ENCODE peak calls at places on chromosomes 12 and 14, in nine cellular contexts. C is transverse colon; W is tibial nerve; Y is PC-3; M is CD8-positive, alpha-beta memory T cell; A is H9; N is heart left ventricle; T is breast epithelium; K is CD8-positive, alpha-beta T cell. R is an unnamed sample. For H3K27me3, the result is how much of the 10 kb centered on the place peaks cover.

GRCh38 chr14:102554835-102555819 is 37.3 kb upstream of the RCOR1 start:
- DNase-seq in C (peak), W (peak), Y (no peak), M (peak), A (peak), N (peak), T (no peak), K (peak), R (no peak)

GRCh38 chr12:6850796-6851152 is 312 bp downstream of the CDCA3 start:
- DNase-seq in C (no peak), W (no peak), Y (no peak), M (no peak), A (no peak), N (no peak), T (no peak), K (no peak), R (peak)

GRCh38 chr14:87508333-87508732 is 484.6 kb downstream of the GALC start:
- DNase-seq in C (no peak), W (no peak), Y (peak), M (no peak), A (no peak), N (no peak), T (no peak), K (no peak), R (no peak)

GRCh38 chr12:45290218-45290609 is 74.3 kb downstream of the ANO6 start:
- DNase-seq in C (no peak), W (no peak), Y (peak), M (no peak), A (no peak), N (no peak), T (no peak), K (no peak), R (peak)

GRCh38 chr12:32148372-32148771 is 41.7 kb downstream of the BICD1 start:
- DNase-seq in C (no peak), W (no peak), Y (peak), M (no peak), A (no peak), N (no peak), T (no peak), K (no peak), R (no peak)

GRCh38 chr12:63844391-63845341 is at the start of gene SRGAP1:
- DNase-seq in C (peak), W (peak), Y (peak), M (peak), A (peak), N (peak), T (peak), K (no peak), R (peak)

GRCh38 chr14:75417674-75418073 is 10.1 kb upstream of the JDP2 start:
- DNase-seq in C (no peak), W (no peak), Y (no peak), M (no peak), A (no peak), N (no peak), T (no peak), K (no peak), R (no peak)

GRCh38 chr12:130214686-130215370 is 52.6 kb downstream of the FZD10 start:
- DNase-seq in C (no peak), W (no peak), Y (no peak), M (no peak), A (no peak), N (no peak), T (no peak), K (no peak), R (no peak)

GRCh38 chr14:69268763-69269162 is 8.8 kb downstream of the GALNT16 start:
- DNase-seq in C (no peak), W (no peak), Y (peak), M (no peak), A (no peak), N (no peak), T (no peak), K (no peak), R (no peak)

GRCh38 chr12:116982721-116983502 is 72.2 kb downstream of the FBXW8 start:
- DNase-seq in C (no peak), W (no peak), Y (no peak), M (no peak), A (no peak), N (no peak), T (no peak), K (no peak), R (no peak)

GRCh38 chr12:86838709-86839108 is 582.5 kb upstream of the MGAT4C start:
- DNase-seq in C (no peak), W (no peak), Y (no peak), M (no peak), A (peak), N (no peak), T (no peak), K (no peak), R (no peak)

GRCh38 chr12:47950856-47951468 is 12.4 kb upstream of the TMEM106C start:
- DNase-seq in C (no peak), W (no peak), Y (peak), M (no peak), A (no peak), N (no peak), T (no peak), K (no peak), R (peak)

GRCh38 chr14:26323781-26324363 is 274.0 kb downstream of the NOVA1 start:
- DNase-seq in C (no peak), W (no peak), Y (no peak), M (no peak), A (no peak), N (no peak), T (no peak), K (no peak), R (no peak)

GRCh38 chr12:13179159-13180074 is 17.1 kb upstream of the EMP1 start:
- DNase-seq in C (peak), W (no peak), Y (peak), M (peak), A (peak), N (no peak), T (no peak), K (peak), R (no peak)

GRCh38 chr14:59207506-59207933 is 19.1 kb downstream of the DAAM1 start:
- DNase-seq in C (no peak), W (no peak), Y (no peak), M (no peak), A (no peak), N (no peak), T (no peak), K (no peak), R (no peak)

GRCh38 chr14:61456720-61457119 is 135.3 kb downstream of the PRKCH start:
- DNase-seq in C (peak), W (peak), Y (peak), M (peak), A (peak), N (peak), T (peak), K (peak), R (peak)

GRCh38 chr12:30823140-30823669 is 68.5 kb upstream of the CAPRIN2 start:
- DNase-seq in C (peak), W (no peak), Y (no peak), M (peak), A (no peak), N (peak), T (peak), K (no peak), R (no peak)

GRCh38 chr12:62919827-62920226 is 15.1 kb downstream of the PPM1H start:
- DNase-seq in C (no peak), W (no peak), Y (peak), M (no peak), A (no peak), N (no peak), T (no peak), K (no peak), R (no peak)

GRCh38 chr12:106719879-106720278 is 54.6 kb upstream of the RIC8B start:
- DNase-seq in C (no peak), W (no peak), Y (no peak), M (no peak), A (no peak), N (no peak), T (no peak), K (no peak), R (no peak)

GRCh38 chr12:62537544-62537943 is 70.9 kb downstream of the MON2 start:
- DNase-seq in C (no peak), W (no peak), Y (peak), M (no peak), A (no peak), N (peak), T (no peak), K (no peak), R (no peak)

GRCh38 chr14:68377459-68377858 is 415.4 kb downstream of the ZFP36L1 start:
- DNase-seq in C (peak), W (peak), Y (no peak), M (no peak), A (no peak), N (peak), T (no peak), K (no peak), R (peak)

GRCh38 chr12:129393357-129393937 is 510.4 kb downstream of the TMEM132D start:
- DNase-seq in C (no peak), W (no peak), Y (no peak), M (no peak), A (no peak), N (no peak), T (no peak), K (no peak), R (no peak)

GRCh38 chr14:60720962-60721330 is 3.2 kb downstream of the SIX4 start:
- DNase-seq in C (no peak), W (no peak), Y (no peak), M (no peak), A (no peak), N (no peak), T (no peak), K (no peak), R (no peak)

GRCh38 chr12:95022477-95022876 is 19.0 kb upstream of the NDUFA12 start:
- DNase-seq in C (no peak), W (no peak), Y (no peak), M (no peak), A (no peak), N (no peak), T (no peak), K (no peak), R (no peak)

GRCh38 chr14:31439554-31439953 is 17.8 kb downstream of the DTD2 start:
- DNase-seq in C (no peak), W (no peak), Y (no peak), M (no peak), A (no peak), N (no peak), T (no peak), K (no peak), R (no peak)

GRCh38 chr14:31970744-31971143 is 106.4 kb upstream of the ARHGAP5 start:
- DNase-seq in C (no peak), W (no peak), Y (no peak), M (no peak), A (no peak), N (no peak), T (no peak), K (no peak), R (no peak)

GRCh38 chr14:76125506-76125905 is 26.2 kb upstream of the GPATCH2L start:
- DNase-seq in C (no peak), W (no peak), Y (no peak), M (no peak), A (no peak), N (no peak), T (no peak), K (no peak), R (no peak)

GRCh38 chr12:122947352-122947792 is 18.9 kb downstream of the ABCB9 start:
- DNase-seq in C (peak), W (no peak), Y (no peak), M (no peak), A (no peak), N (peak), T (peak), K (no peak), R (no peak)

GRCh38 chr14:53915364-53916014 is 41.1 kb downstream of the BMP4 start:
- DNase-seq in C (no peak), W (no peak), Y (no peak), M (no peak), A (no peak), N (no peak), T (no peak), K (no peak), R (no peak)

GRCh38 chr12:52524241-52524897 is 4.2 kb upstream of the KRT5 start:
- DNase-seq in C (no peak), W (no peak), Y (no peak), M (no peak), A (no peak), N (no peak), T (no peak), K (no peak), R (no peak)

GRCh38 chr12:74646831-74647230 is 109.2 kb downstream of the ATXN7L3B start:
- DNase-seq in C (no peak), W (no peak), Y (peak), M (no peak), A (no peak), N (no peak), T (no peak), K (no peak), R (peak)

GRCh38 chr14:105883066-105884005 is 357.0 kb downstream of the TMEM121 start:
- DNase-seq in C (peak), W (no peak), Y (no peak), M (peak), A (no peak), N (peak), T (peak), K (no peak), R (no peak)

GRCh38 chr14:52802597-52802996 is 11.2 kb upstream of the GNPNAT1 start:
- DNase-seq in C (no peak), W (no peak), Y (peak), M (no peak), A (no peak), N (no peak), T (no peak), K (no peak), R (no peak)

GRCh38 chr12:106841471-106842302 is 67.2 kb downstream of the RIC8B start:
- DNase-seq in C (peak), W (peak), Y (peak), M (no peak), A (no peak), N (no peak), T (no peak), K (peak), R (peak)

GRCh38 chr14:80095623-80096022 is 115.7 kb downstream of the DIO2 start:
- DNase-seq in C (no peak), W (no peak), Y (peak), M (no peak), A (no peak), N (no peak), T (no peak), K (no peak), R (peak)

GRCh38 chr12:90235642-90236041 is 527.0 kb upstream of the ATP2B1 start:
- DNase-seq in C (no peak), W (no peak), Y (peak), M (no peak), A (no peak), N (no peak), T (no peak), K (no peak), R (no peak)

GRCh38 chr14:104343690-104344640 is 205.6 kb downstream of the KIF26A start:
- DNase-seq in C (no peak), W (no peak), Y (no peak), M (no peak), A (peak), N (no peak), T (peak), K (no peak), R (no peak)
- H3K27me3 ChIP-seq in C (under half), W (under half), Y (under half), M (under half), A (under half), N (under half), T (half or more), K (under half), R (under half)

DNA sequence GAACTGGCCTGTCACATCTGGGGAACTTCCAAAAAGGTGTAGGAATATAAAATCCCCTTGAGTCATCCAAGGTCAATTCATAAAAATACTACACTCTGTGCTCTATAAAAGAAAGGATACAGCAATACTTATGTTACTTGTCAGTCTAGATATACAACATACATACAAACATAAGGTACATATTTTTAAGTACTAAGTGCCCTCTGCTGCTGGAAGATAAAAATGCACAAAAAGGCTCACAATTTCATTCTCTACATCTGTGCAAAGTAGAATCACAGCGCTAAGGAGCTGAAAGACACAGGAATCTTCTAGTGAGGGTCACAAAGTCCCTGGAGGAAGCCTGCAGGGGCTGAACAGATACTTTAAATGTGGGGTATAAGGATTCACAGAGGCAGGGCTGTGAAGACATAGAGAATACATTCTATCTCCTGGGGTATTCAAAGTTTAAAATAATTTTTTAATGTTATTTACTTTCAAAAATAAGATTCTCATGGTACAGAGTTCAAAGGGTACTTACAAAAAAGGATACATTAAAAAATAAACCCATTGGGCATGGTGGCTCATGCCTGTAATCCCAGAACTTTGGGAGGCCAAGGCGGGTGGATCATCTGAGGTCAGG is 10.2 kb upstream of the GOLGA5 start:
- DNase-seq in C (peak), W (peak), Y (peak), M (no peak), A (no peak), N (no peak), T (no peak), K (no peak), R (peak)
- H3K27me3 ChIP-seq in C (under half), W (under half), Y (under half), M (under half), A (under half), N (under half), T (under half), K (under half), R (under half)

GRCh38 chr14:104690266-104690711 is 871 bp downstream of the INF2 start:
- DNase-seq in C (peak), W (no peak), Y (peak), M (no peak), A (no peak), N (no peak), T (no peak), K (no peak), R (peak)
- H3K27me3 ChIP-seq in C (under half), W (under half), Y (under half), M (under half), A (under half), N (under half), T (under half), K (under half), R (under half)

DNA sequence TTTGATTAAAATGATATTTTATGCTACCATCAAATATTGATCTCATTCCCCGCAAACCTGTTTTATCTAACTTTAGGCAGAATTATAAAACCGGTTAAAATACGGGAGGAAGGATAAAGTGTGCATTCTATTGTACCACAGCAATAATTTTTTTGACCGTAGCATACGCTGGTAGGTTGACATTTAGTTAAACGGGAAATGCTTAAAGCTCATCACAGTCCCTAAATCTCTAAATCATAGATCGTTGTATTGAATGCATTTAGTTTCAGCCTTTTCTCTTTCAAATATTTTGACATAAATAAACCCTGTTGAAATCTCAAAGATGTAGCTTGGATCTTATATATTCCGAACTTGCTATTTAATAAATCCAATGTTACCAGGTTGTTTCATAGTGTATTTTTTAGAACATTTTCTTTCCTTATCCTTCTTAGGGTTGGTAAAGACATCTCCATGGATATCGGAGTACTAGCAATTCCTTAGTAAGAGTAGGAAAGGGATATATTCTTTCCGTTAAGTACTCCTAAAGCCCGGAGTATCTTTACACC is 811 bp downstream of the CLEC2B start:
- DNase-seq in C (no peak), W (no peak), Y (no peak), M (no peak), A (no peak), N (no peak), T (no peak), K (no peak), R (no peak)
- H3K27me3 ChIP-seq in C (under half), W (under half), Y (under half), M (under half), A (under half), N (under half), T (under half), K (under half), R (under half)

GRCh38 chr12:54005853-54006699 is 2.7 kb upstream of the HOXC8 start:
- DNase-seq in C (peak), W (peak), Y (peak), M (peak), A (peak), N (peak), T (peak), K (peak), R (peak)
- H3K27me3 ChIP-seq in C (half or more), W (under half), Y (under half), M (half or more), A (half or more), N (half or more), T (under half), K (half or more), R (half or more)

DNA sequence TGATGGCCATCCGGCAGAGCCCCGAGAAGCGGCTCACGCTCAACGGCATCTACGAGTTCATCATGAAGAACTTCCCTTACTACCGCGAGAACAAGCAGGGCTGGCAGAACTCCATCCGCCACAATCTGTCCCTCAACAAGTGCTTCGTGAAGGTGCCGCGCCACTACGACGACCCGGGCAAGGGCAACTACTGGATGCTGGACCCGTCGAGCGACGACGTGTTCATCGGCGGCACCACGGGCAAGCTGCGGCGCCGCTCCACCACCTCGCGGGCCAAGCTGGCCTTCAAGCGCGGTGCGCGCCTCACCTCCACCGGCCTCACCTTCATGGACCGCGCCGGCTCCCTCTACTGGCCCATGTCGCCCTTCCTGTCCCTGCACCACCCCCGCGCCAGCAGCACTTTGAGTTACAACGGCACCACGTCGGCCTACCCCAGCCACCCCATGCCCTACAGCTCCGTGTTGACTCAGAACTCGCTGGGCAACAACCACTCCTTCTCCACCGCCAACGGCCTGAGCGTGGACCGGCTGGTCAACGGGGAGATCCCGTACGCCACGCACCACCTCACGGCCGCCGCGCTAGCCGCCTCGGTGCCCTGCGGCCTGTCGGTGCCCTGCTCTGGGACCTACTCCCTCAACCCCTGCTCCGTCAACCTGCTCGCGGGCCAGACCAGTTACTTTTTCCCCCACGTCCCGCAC is 1.4 kb downstream of the FOXG1 start:
- DNase-seq in C (no peak), W (no peak), Y (no peak), M (no peak), A (peak), N (no peak), T (no peak), K (no peak), R (no peak)
- H3K27me3 ChIP-seq in C (half or more), W (under half), Y (half or more), M (under half), A (half or more), N (under half), T (half or more), K (under half), R (under half)

DNA sequence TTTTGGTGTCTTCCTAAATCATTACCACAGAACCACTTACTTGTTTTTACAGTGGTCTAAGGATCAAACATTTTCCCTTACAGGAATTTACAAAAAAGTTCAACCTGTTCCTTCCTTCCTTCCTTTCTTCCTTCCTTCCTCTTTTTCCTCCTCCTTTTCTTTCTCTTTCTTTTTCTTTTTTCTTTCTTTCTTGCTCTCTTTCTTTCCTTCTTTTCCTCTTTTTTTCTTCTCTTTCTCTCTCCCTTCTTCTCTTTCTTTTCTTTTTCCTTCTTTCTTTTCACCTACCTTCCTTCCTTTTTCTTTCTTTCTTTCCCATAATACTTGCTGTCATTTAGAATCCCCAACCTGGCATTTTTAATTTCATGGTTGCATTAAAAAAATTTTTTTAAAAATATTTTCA is 59.2 kb upstream of the PPP4R3A start:
- DNase-seq in C (no peak), W (no peak), Y (no peak), M (no peak), A (no peak), N (no peak), T (no peak), K (no peak), R (no peak)
- H3K27me3 ChIP-seq in C (under half), W (under half), Y (under half), M (under half), A (under half), N (under half), T (under half), K (under half), R (under half)

GRCh38 chr14:96811265-96811664 is 14.1 kb downstream of the VRK1 start:
- DNase-seq in C (no peak), W (no peak), Y (peak), M (no peak), A (no peak), N (no peak), T (no peak), K (no peak), R (no peak)
- H3K27me3 ChIP-seq in C (under half), W (under half), Y (under half), M (under half), A (under half), N (under half), T (under half), K (under half), R (under half)